ENCODE peak calls at places on chromosomes 16 and 17, in nine cellular contexts. One of them, this sample, is unnamed.

GRCh38 chr16:30649725-30650368 is 913 bp upstream of the PRR14 start:
- DNase-seq in NCI-H1417: no peak
- DNase-seq in T-helper 1 cell: peak; percentile 44
- DNase-seq in COR-L47: no peak
- DNase-seq in non-pigmented ciliary epithelial cell: no peak
- DNase-seq in GM23248: no peak
- DNase-seq in activated naive CD8-positive, alpha-beta T cell treated with anti-CD3 and anti-CD28 coated beads, Interleukin-2, amount 50 U/mL, for 16 hours: no peak
- DNase-seq in uterus: no peak
- DNase-seq in fibroblast of lung: no peak
- DNase-seq in this sample: peak; percentile 78

GRCh38 chr17:74502866-74503265 is 28.4 kb downstream of the CD300LB start:
- DNase-seq in NCI-H1417: no peak
- DNase-seq in T-helper 1 cell: no peak
- DNase-seq in COR-L47: no peak
- DNase-seq in non-pigmented ciliary epithelial cell: no peak
- DNase-seq in GM23248: no peak
- DNase-seq in activated naive CD8-positive, alpha-beta T cell treated with anti-CD3 and anti-CD28 coated beads, Interleukin-2, amount 50 U/mL, for 16 hours: no peak
- DNase-seq in uterus: no peak
- DNase-seq in fibroblast of lung: no peak
- DNase-seq in this sample: no peak

GRCh38 chr17:19996502-19996901 is 12.7 kb upstream of the SPECC1 start:
- DNase-seq in NCI-H1417: no peak
- DNase-seq in T-helper 1 cell: no peak
- DNase-seq in COR-L47: no peak
- DNase-seq in non-pigmented ciliary epithelial cell: no peak
- DNase-seq in GM23248: no peak
- DNase-seq in activated naive CD8-positive, alpha-beta T cell treated with anti-CD3 and anti-CD28 coated beads, Interleukin-2, amount 50 U/mL, for 16 hours: no peak
- DNase-seq in uterus: no peak
- DNase-seq in fibroblast of lung: no peak
- DNase-seq in this sample: no peak

GRCh38 chr17:31549121-31549524 is 157.6 kb downstream of the RAB11FIP4 start:
- DNase-seq in NCI-H1417: no peak
- DNase-seq in T-helper 1 cell: no peak
- DNase-seq in COR-L47: no peak
- DNase-seq in non-pigmented ciliary epithelial cell: no peak
- DNase-seq in GM23248: peak; percentile 51
- DNase-seq in activated naive CD8-positive, alpha-beta T cell treated with anti-CD3 and anti-CD28 coated beads, Interleukin-2, amount 50 U/mL, for 16 hours: no peak
- DNase-seq in uterus: peak; percentile 34
- DNase-seq in fibroblast of lung: no peak
- DNase-seq in this sample: no peak

GRCh38 chr17:39643271-39643670 is 6.3 kb downstream of the STARD3 start:
- DNase-seq in NCI-H1417: no peak
- DNase-seq in T-helper 1 cell: no peak
- DNase-seq in COR-L47: no peak
- DNase-seq in non-pigmented ciliary epithelial cell: no peak
- DNase-seq in GM23248: peak; percentile 74
- DNase-seq in activated naive CD8-positive, alpha-beta T cell treated with anti-CD3 and anti-CD28 coated beads, Interleukin-2, amount 50 U/mL, for 16 hours: no peak
- DNase-seq in uterus: no peak
- DNase-seq in fibroblast of lung: no peak
- DNase-seq in this sample: no peak

GRCh38 chr17:82216301-82217119 is 3.9 kb upstream of the CCDC57 start:
- DNase-seq in NCI-H1417: no peak
- DNase-seq in T-helper 1 cell: peak; percentile 68
- DNase-seq in COR-L47: no peak
- DNase-seq in non-pigmented ciliary epithelial cell: no peak
- DNase-seq in GM23248: peak; percentile 95
- DNase-seq in activated naive CD8-positive, alpha-beta T cell treated with anti-CD3 and anti-CD28 coated beads, Interleukin-2, amount 50 U/mL, for 16 hours: no peak
- DNase-seq in uterus: no peak
- DNase-seq in fibroblast of lung: peak; percentile 76
- DNase-seq in this sample: peak; percentile 81

GRCh38 chr17:82065193-82065637 is 389 bp downstream of the DUS1L start:
- DNase-seq in NCI-H1417: peak; percentile 54
- DNase-seq in T-helper 1 cell: peak; percentile 21
- DNase-seq in COR-L47: no peak
- DNase-seq in non-pigmented ciliary epithelial cell: no peak
- DNase-seq in GM23248: peak; percentile 76
- DNase-seq in activated naive CD8-positive, alpha-beta T cell treated with anti-CD3 and anti-CD28 coated beads, Interleukin-2, amount 50 U/mL, for 16 hours: no peak
- DNase-seq in uterus: no peak
- DNase-seq in fibroblast of lung: no peak
- DNase-seq in this sample: no peak

GRCh38 chr17:78925662-78926555 is 722 bp upstream of the TIMP2 start:
- DNase-seq in NCI-H1417: peak; percentile 69
- DNase-seq in T-helper 1 cell: no peak
- DNase-seq in COR-L47: no peak
- DNase-seq in non-pigmented ciliary epithelial cell: no peak
- DNase-seq in GM23248: peak; percentile 96
- DNase-seq in activated naive CD8-positive, alpha-beta T cell treated with anti-CD3 and anti-CD28 coated beads, Interleukin-2, amount 50 U/mL, for 16 hours: no peak
- DNase-seq in uterus: peak; percentile 95
- DNase-seq in fibroblast of lung: peak; percentile 92
- DNase-seq in this sample: peak; percentile 90

GRCh38 chr17:79400989-79401703 is 209.7 kb downstream of the RBFOX3 start:
- DNase-seq in NCI-H1417: peak; percentile 38
- DNase-seq in T-helper 1 cell: peak; percentile 66
- DNase-seq in COR-L47: peak; percentile 53
- DNase-seq in non-pigmented ciliary epithelial cell: no peak
- DNase-seq in GM23248: peak; percentile 75
- DNase-seq in activated naive CD8-positive, alpha-beta T cell treated with anti-CD3 and anti-CD28 coated beads, Interleukin-2, amount 50 U/mL, for 16 hours: peak; percentile 37
- DNase-seq in uterus: peak; percentile 49
- DNase-seq in fibroblast of lung: peak; percentile 43
- DNase-seq in this sample: peak; percentile 84

GRCh38 chr16:47058295-47059086 is 85.0 kb upstream of the DNAJA2 start:
- DNase-seq in NCI-H1417: no peak
- DNase-seq in T-helper 1 cell: no peak
- DNase-seq in COR-L47: peak; percentile 64
- DNase-seq in non-pigmented ciliary epithelial cell: no peak
- DNase-seq in GM23248: no peak
- DNase-seq in activated naive CD8-positive, alpha-beta T cell treated with anti-CD3 and anti-CD28 coated beads, Interleukin-2, amount 50 U/mL, for 16 hours: no peak
- DNase-seq in uterus: no peak
- DNase-seq in fibroblast of lung: no peak
- DNase-seq in this sample: peak; percentile 21

GRCh38 chr17:32960815-32961214 is 30.8 kb upstream of the SPACA3 start:
- DNase-seq in NCI-H1417: no peak
- DNase-seq in T-helper 1 cell: no peak
- DNase-seq in COR-L47: no peak
- DNase-seq in non-pigmented ciliary epithelial cell: no peak
- DNase-seq in GM23248: peak; percentile 44
- DNase-seq in activated naive CD8-positive, alpha-beta T cell treated with anti-CD3 and anti-CD28 coated beads, Interleukin-2, amount 50 U/mL, for 16 hours: no peak
- DNase-seq in uterus: no peak
- DNase-seq in fibroblast of lung: no peak
- DNase-seq in this sample: no peak

GRCh38 chr17:77383613-77384608 is 243.1 kb downstream of the SEC14L1 start:
- DNase-seq in NCI-H1417: no peak
- DNase-seq in T-helper 1 cell: no peak
- DNase-seq in COR-L47: no peak
- DNase-seq in non-pigmented ciliary epithelial cell: no peak
- DNase-seq in GM23248: peak; percentile 51
- DNase-seq in activated naive CD8-positive, alpha-beta T cell treated with anti-CD3 and anti-CD28 coated beads, Interleukin-2, amount 50 U/mL, for 16 hours: no peak
- DNase-seq in uterus: peak; percentile 46
- DNase-seq in fibroblast of lung: no peak
- DNase-seq in this sample: no peak

GRCh38 chr16:12081048-12081404 is 104.5 kb downstream of the SNX29 start:
- DNase-seq in NCI-H1417: no peak
- DNase-seq in T-helper 1 cell: peak; percentile 47
- DNase-seq in COR-L47: no peak
- DNase-seq in non-pigmented ciliary epithelial cell: no peak
- DNase-seq in GM23248: no peak
- DNase-seq in activated naive CD8-positive, alpha-beta T cell treated with anti-CD3 and anti-CD28 coated beads, Interleukin-2, amount 50 U/mL, for 16 hours: peak; percentile 32
- DNase-seq in uterus: no peak
- DNase-seq in fibroblast of lung: no peak
- DNase-seq in this sample: peak; percentile 12

GRCh38 chr17:43515641-43516040 is 30.5 kb downstream of the ETV4 start:
- DNase-seq in NCI-H1417: no peak
- DNase-seq in T-helper 1 cell: no peak
- DNase-seq in COR-L47: no peak
- DNase-seq in non-pigmented ciliary epithelial cell: no peak
- DNase-seq in GM23248: no peak
- DNase-seq in activated naive CD8-positive, alpha-beta T cell treated with anti-CD3 and anti-CD28 coated beads, Interleukin-2, amount 50 U/mL, for 16 hours: no peak
- DNase-seq in uterus: no peak
- DNase-seq in fibroblast of lung: no peak
- DNase-seq in this sample: no peak